ENCODE peak calls at places on chromosome X, in eight cellular contexts. V, G, E, O, W, B, F and R are unnamed samples.

GRCh38 chrX:63128509-63128908 is 222.6 kb downstream of the SPIN4 start:
- DNase-seq in V (no peak), G (peak; percentile 48), E (no peak), O (no peak), W (no peak), B (no peak), F (peak; percentile 9), R (no peak)

GRCh38 chrX:64190136-64190740 is 15.3 kb downstream of the AMER1 start:
- DNase-seq in V (no peak), G (no peak), E (no peak), O (no peak), W (no peak), B (no peak), F (no peak), R (no peak)

GRCh38 chrX:136176399-136176825 is 29.1 kb downstream of the FHL1 start:
- DNase-seq in V (no peak), G (no peak), E (no peak), O (no peak), W (no peak), B (no peak), F (peak; percentile 90), R (no peak)

GRCh38 chrX:41302293-41302868 is 31.6 kb upstream of the DDX3X start:
- DNase-seq in V (peak; percentile 51), G (no peak), E (no peak), O (no peak), W (no peak), B (no peak), F (no peak), R (no peak)

GRCh38 chrX:136768469-136769084 is 12.2 kb downstream of the ARHGEF6 start:
- DNase-seq in V (no peak), G (peak; percentile 27), E (no peak), O (peak; percentile 68), W (peak; percentile 44), B (no peak), F (peak; percentile 83), R (peak; percentile 61)

GRCh38 chrX:39532761-39533160 is 565.0 kb downstream of the BCOR start:
- DNase-seq in V (no peak), G (no peak), E (no peak), O (no peak), W (no peak), B (no peak), F (no peak), R (no peak)

GRCh38 chrX:136953867-136954787 is 73.6 kb upstream of the RBMX start:
- DNase-seq in V (peak; percentile 53), G (peak; percentile 86), E (no peak), O (peak; percentile 79), W (peak; percentile 71), B (peak; percentile 6), F (peak; percentile 67), R (peak; percentile 23)

GRCh38 chrX:115957862-115958490 is 212.6 kb upstream of the AGTR2 start:
- DNase-seq in V (no peak), G (peak; percentile 25), E (no peak), O (no peak), W (no peak), B (no peak), F (no peak), R (no peak)

GRCh38 chrX:28273751-28274150 is 292.5 kb upstream of the DCAF8L1 start:
- DNase-seq in V (no peak), G (no peak), E (no peak), O (no peak), W (no peak), B (no peak), F (no peak), R (no peak)

GRCh38 chrX:76253432-76253831 is 80.6 kb downstream of the PBDC1 start:
- DNase-seq in V (no peak), G (peak; percentile 23), E (no peak), O (peak; percentile 64), W (no peak), B (peak; percentile 1), F (peak; percentile 56), R (no peak)

GRCh38 chrX:49073641-49074575 is at the start of gene PRAF2:
- DNase-seq in V (peak; percentile 89), G (peak; percentile 93), E (peak; percentile 95), O (peak; percentile 97), W (peak; percentile 93), B (peak; percentile 90), F (peak; percentile 89), R (peak; percentile 60)
- TF ChIP-seq POLR2A in V (no peak), G (no peak), E (peak; percentile 63), O (peak; percentile 15), W (no peak), B (peak; percentile 36), F (peak; percentile 75), R (peak; percentile 81)

DNA sequence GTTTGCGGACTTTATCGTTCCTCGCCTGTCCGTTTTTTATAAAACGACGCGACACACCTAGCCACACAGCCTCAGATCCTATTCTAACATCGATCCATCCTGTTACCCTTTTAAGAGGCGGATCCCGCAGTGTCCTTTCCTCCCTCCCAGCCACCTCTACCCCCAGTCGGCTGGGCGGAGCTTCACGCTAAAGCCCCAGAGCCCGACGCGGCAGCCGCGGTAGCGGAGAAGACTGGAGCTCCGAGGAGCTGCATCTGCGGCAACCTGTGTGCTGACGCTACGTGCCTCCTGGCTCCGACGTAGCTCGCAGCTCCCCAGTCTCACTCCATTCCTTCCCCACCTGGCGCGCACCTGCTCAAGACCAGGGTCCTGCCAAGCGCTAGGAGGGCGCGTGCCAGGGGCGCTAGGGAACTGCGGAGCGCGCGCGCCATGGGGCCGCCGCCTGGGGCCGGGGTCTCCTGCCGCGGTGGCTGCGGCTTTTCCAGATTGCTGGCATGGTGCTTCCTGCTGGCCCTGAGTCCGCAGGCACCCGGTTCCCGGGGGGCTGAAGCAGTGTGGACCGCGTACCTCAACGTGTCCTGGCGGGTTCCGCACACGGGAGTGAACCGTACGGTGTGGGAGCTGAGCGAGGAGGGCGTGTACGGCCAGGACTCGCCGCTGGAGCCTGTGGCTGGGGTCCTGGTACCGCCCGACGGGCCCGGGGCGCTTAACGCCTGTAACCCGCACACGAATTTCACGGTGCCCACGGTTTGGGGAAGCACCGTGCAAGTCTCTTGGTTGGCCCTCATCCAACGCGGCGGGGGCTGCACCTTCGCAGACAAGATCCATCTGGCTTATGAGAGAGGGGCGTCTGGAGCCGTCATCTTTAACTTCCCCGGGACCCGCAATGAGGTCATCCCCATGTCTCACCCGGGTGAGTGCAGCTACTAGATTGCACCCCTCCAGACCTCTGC is at the start of gene RNF128:
- DNase-seq in V (peak; percentile 51), G (peak; percentile 82), E (peak; percentile 83), O (peak; percentile 76), W (peak; percentile 43), B (no peak), F (peak; percentile 26), R (no peak)
- TF ChIP-seq POLR2A in V (no peak), G (peak; percentile 70), E (peak; percentile 69), O (peak; percentile 67), W (no peak), B (no peak), F (no peak), R (no peak)

DNA sequence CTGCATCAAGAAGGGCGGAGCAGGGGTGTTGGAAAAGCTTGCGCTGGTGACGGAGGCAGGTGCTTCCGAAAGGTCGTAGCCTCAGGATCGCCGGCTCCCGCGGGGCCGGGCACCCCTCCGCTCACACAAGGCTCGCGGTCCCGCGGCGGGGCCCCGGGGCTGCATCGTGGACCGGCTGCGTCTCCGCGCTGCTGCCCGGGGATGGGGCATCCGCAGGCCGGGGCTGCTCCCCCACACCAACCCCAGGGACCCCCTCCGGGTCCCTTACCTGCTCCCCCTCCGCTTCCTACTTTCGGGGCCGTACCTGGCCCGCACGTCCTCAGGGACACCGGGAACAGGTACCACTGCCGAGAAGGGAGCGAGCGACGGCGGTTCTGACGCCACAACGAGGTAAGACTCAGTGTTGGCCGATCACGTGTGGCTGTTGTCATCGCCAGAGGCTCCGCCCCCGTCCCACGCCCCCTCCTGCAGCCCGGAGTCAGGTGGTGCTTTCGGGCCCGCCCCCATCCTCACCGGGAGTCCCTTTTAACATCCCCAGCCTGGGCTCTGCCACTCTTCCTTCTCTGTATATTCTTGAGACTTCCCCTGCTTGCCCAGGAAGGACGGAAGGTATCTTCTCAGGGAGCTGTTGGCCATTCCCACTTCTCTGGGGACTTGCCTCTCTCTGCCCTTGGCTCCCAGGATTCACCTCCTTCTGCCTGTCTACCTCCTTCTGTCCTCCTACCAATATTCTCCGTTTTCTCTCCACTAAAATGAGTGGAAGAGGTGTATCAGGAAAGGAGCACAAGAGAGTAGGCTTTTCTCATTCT is at the start of gene BEX2:
- DNase-seq in V (peak; percentile 76), G (peak; percentile 93), E (peak; percentile 94), O (peak; percentile 94), W (peak; percentile 90), B (peak; percentile 54), F (no peak), R (peak; percentile 27)
- TF ChIP-seq POLR2A in V (peak; percentile 57), G (peak; percentile 75), E (peak; percentile 70), O (peak; percentile 20), W (peak; percentile 83), B (no peak), F (no peak), R (no peak)

GRCh38 chrX:23907496-23908218 is at the start of the genes APOO and CXorf58:
- DNase-seq in V (peak; percentile 85), G (peak; percentile 93), E (peak; percentile 98), O (peak; percentile 96), W (peak; percentile 94), B (peak; percentile 64), F (peak; percentile 87), R (peak; percentile 40)
- TF ChIP-seq POLR2A in V (no peak), G (peak; percentile 42), E (peak; percentile 51), O (peak; percentile 17), W (no peak), B (no peak), F (no peak), R (no peak)